ENCODE peak calls at places on chromosomes 6 and 20, in seven cellular contexts. A, O, X, L, W, Q and S are unnamed samples.

GRCh38 chr6:79513111-79513510 is 24.1 kb downstream of the LCA5 start:
- DNase-seq in A (no peak), O (no peak), X (no peak), L (no peak), W (no peak), Q (no peak), S (no peak)

GRCh38 chr6:31270788-31271640 is 878 bp downstream of the HLA-C start:
- DNase-seq in A (peak; percentile 49), O (peak; percentile 68), X (no peak), L (peak; percentile 85), W (peak; percentile 21), Q (peak; percentile 48), S (no peak)

GRCh38 chr20:62728028-62728780 is 19.6 kb downstream of the NTSR1 start:
- DNase-seq in A (no peak), O (no peak), X (no peak), L (peak; percentile 45), W (no peak), Q (no peak), S (no peak)

GRCh38 chr6:39387785-39388184 is 65.3 kb upstream of the KCNK16 start:
- DNase-seq in A (no peak), O (no peak), X (no peak), L (no peak), W (no peak), Q (no peak), S (no peak)

GRCh38 chr6:31083742-31084354 is 28.5 kb downstream of the C6orf15 start:
- DNase-seq in A (no peak), O (peak; percentile 84), X (peak; percentile 64), L (peak; percentile 55), W (peak; percentile 6), Q (no peak), S (no peak)

GRCh38 chr20:50915424-50915823 is 15.8 kb downstream of the ADNP start:
- DNase-seq in A (no peak), O (no peak), X (peak; percentile 46), L (no peak), W (no peak), Q (no peak), S (no peak)

GRCh38 chr6:20882014-20882413 is 347.8 kb downstream of the CDKAL1 start:
- DNase-seq in A (no peak), O (peak; percentile 87), X (no peak), L (no peak), W (no peak), Q (no peak), S (no peak)

GRCh38 chr6:3471286-3471685 is 14.4 kb upstream of the SLC22A23 start:
- DNase-seq in A (no peak), O (no peak), X (no peak), L (no peak), W (no peak), Q (peak; percentile 89), S (no peak)

GRCh38 chr6:158131926-158132325 is 36.1 kb downstream of the SERAC1 start:
- DNase-seq in A (no peak), O (peak; percentile 38), X (peak; percentile 6), L (no peak), W (no peak), Q (no peak), S (no peak)

GRCh38 chr20:24786096-24786495 is 163.0 kb upstream of the CST7 start:
- DNase-seq in A (no peak), O (no peak), X (no peak), L (no peak), W (no peak), Q (no peak), S (no peak)

GRCh38 chr6:153170511-153170910 is 39.4 kb upstream of the RGS17 start:
- DNase-seq in A (no peak), O (no peak), X (peak; percentile 50), L (no peak), W (no peak), Q (no peak), S (no peak)

GRCh38 chr20:49187330-49188100 is 619 bp downstream of the STAU1 start:
- DNase-seq in A (peak; percentile 17), O (peak; percentile 58), X (no peak), L (peak; percentile 78), W (peak; percentile 33), Q (no peak), S (no peak)

GRCh38 chr20:12053348-12053747 is 135.7 kb downstream of the BTBD3 start:
- DNase-seq in A (no peak), O (peak; percentile 12), X (peak; percentile 4), L (no peak), W (no peak), Q (no peak), S (no peak)